ENCODE peak calls at places on chromosome 13, in five cellular contexts. E, Q, Z, W and C are unnamed samples.
A peak's percentile ranks its signal among the peaks of the same experiment; 100 is the strongest.

GRCh38 chr13:75135325-75135825 is 346.6 kb downstream of the TBC1D4 start:
- DNase-seq in E (no peak), Q (no peak), Z (no peak), W (no peak), C (no peak)

GRCh38 chr13:33711441-33711840 is 106.5 kb upstream of the RFC3 start:
- DNase-seq in E (no peak), Q (no peak), Z (no peak), W (no peak), C (no peak)

GRCh38 chr13:98504371-98504963 is 72.4 kb downstream of the STK24 start:
- DNase-seq in E (peak; percentile 53), Q (no peak), Z (no peak), W (no peak), C (no peak)

GRCh38 chr13:52849727-52850395 is 1.4 kb upstream of the PCDH8 start:
- DNase-seq in E (no peak), Q (no peak), Z (no peak), W (no peak), C (no peak)

GRCh38 chr13:85347251-85347650 is 452.0 kb downstream of the SLITRK6 start:
- DNase-seq in E (no peak), Q (no peak), Z (no peak), W (no peak), C (no peak)

GRCh38 chr13:72970956-72971355 is 87.8 kb upstream of the KLF5 start:
- DNase-seq in E (no peak), Q (no peak), Z (no peak), W (no peak), C (no peak)

GRCh38 chr13:103556681-103557080 is 490.5 kb upstream of the SLC10A2 start:
- DNase-seq in E (no peak), Q (no peak), Z (no peak), W (no peak), C (no peak)

GRCh38 chr13:97344250-97345175 is 89.5 kb upstream of the RAP2A start:
- DNase-seq in E (peak; percentile 60), Q (peak; percentile 29), Z (no peak), W (peak; percentile 79), C (no peak)

GRCh38 chr13:110617326-110618072 is 2.2 kb downstream of the NAXD start:
- DNase-seq in E (no peak), Q (no peak), Z (no peak), W (peak; percentile 66), C (no peak)

GRCh38 chr13:27006519-27007161 is 165.0 kb downstream of the USP12 start:
- DNase-seq in E (peak; percentile 45), Q (no peak), Z (no peak), W (peak; percentile 66), C (no peak)

GRCh38 chr13:110559429-110559943 is 2.0 kb downstream of the RAB20 start:
- DNase-seq in E (no peak), Q (no peak), Z (no peak), W (peak; percentile 76), C (no peak)

GRCh38 chr13:31697290-31697689 is 42.0 kb upstream of the RXFP2 start:
- DNase-seq in E (no peak), Q (no peak), Z (no peak), W (no peak), C (no peak)

GRCh38 chr13:29161653-29162052 is 341.5 kb downstream of the MTUS2 start:
- DNase-seq in E (no peak), Q (no peak), Z (no peak), W (no peak), C (no peak)

GRCh38 chr13:96967248-96967745 is 27.0 kb downstream of the OXGR1 start:
- DNase-seq in E (no peak), Q (no peak), Z (no peak), W (no peak), C (no peak)

GRCh38 chr13:56332671-56333070 is 808.0 kb upstream of the PRR20A start:
- DNase-seq in E (peak; percentile 16), Q (no peak), Z (no peak), W (no peak), C (no peak)

GRCh38 chr13:27708325-27708724 is 84.0 kb upstream of the GSX1 start:
- DNase-seq in E (no peak), Q (no peak), Z (no peak), W (no peak), C (no peak)

GRCh38 chr13:112587767-112588489 is at the start of gene TUBGCP3:
- DNase-seq in E (peak; percentile 94), Q (peak; percentile 81), Z (no peak), W (peak; percentile 87), C (peak; percentile 81)

GRCh38 chr13:87952377-87952776 is 281.2 kb downstream of the SLITRK5 start:
- DNase-seq in E (no peak), Q (no peak), Z (no peak), W (no peak), C (no peak)

GRCh38 chr13:97125051-97125809 is 96.9 kb upstream of the MBNL2 start:
- DNase-seq in E (peak; percentile 64), Q (peak; percentile 58), Z (no peak), W (peak; percentile 39), C (no peak)

GRCh38 chr13:33838567-33839131 is 20.7 kb downstream of the RFC3 start:
- DNase-seq in E (no peak), Q (no peak), Z (no peak), W (no peak), C (no peak)

GRCh38 chr13:40565282-40566148 is 100.9 kb downstream of the FOXO1 start:
- DNase-seq in E (no peak), Q (no peak), Z (no peak), W (no peak), C (no peak)

GRCh38 chr13:34849406-34849805 is 92.7 kb upstream of the NBEA start:
- DNase-seq in E (no peak), Q (no peak), Z (no peak), W (no peak), C (no peak)

GRCh38 chr13:54162069-54162468 is 1133.5 kb downstream of the OLFM4 start:
- DNase-seq in E (peak; percentile 4), Q (no peak), Z (no peak), W (no peak), C (no peak)

GRCh38 chr13:46185634-46186033 is 3.7 kb upstream of the LCP1 start:
- DNase-seq in E (no peak), Q (no peak), Z (no peak), W (no peak), C (no peak)

GRCh38 chr13:46181799-46182490 is at the start of gene LCP1:
- DNase-seq in E (peak; percentile 93), Q (no peak), Z (no peak), W (peak; percentile 68), C (no peak)

GRCh38 chr13:46183018-46183940 is 1.3 kb upstream of the LCP1 start:
- DNase-seq in E (peak; percentile 34), Q (no peak), Z (no peak), W (no peak), C (no peak)

GRCh38 chr13:46182491-46182877 is 507 bp upstream of the LCP1 start:
- DNase-seq in E (no peak), Q (no peak), Z (no peak), W (no peak), C (no peak)

GRCh38 chr13:46184277-46184699 is 2.3 kb upstream of the LCP1 start:
- DNase-seq in E (peak; percentile 88), Q (peak; percentile 45), Z (no peak), W (peak; percentile 61), C (no peak)
- TF ChIP-seq CTCF in E (peak; percentile 94), Q (peak; percentile 44), Z (peak; percentile 53), W (no peak), C (peak; percentile 29)

GRCh38 chr13:78131811-78132210 is 213.2 kb upstream of the EDNRB start:
- DNase-seq in E (peak; percentile 25), Q (no peak), Z (no peak), W (no peak), C (no peak)
- TF ChIP-seq CTCF in E (peak; percentile 35), Q (peak; percentile 21), Z (peak; percentile 13), W (no peak), C (no peak)

GRCh38 chr13:20492641-20493040 is 33.0 kb downstream of the CRYL1 start:
- DNase-seq in E (peak; percentile 48), Q (peak; percentile 21), Z (no peak), W (peak; percentile 18), C (no peak)
- TF ChIP-seq CTCF in E (peak; percentile 58), Q (peak; percentile 39), Z (peak; percentile 76), W (no peak), C (no peak)

DNA sequence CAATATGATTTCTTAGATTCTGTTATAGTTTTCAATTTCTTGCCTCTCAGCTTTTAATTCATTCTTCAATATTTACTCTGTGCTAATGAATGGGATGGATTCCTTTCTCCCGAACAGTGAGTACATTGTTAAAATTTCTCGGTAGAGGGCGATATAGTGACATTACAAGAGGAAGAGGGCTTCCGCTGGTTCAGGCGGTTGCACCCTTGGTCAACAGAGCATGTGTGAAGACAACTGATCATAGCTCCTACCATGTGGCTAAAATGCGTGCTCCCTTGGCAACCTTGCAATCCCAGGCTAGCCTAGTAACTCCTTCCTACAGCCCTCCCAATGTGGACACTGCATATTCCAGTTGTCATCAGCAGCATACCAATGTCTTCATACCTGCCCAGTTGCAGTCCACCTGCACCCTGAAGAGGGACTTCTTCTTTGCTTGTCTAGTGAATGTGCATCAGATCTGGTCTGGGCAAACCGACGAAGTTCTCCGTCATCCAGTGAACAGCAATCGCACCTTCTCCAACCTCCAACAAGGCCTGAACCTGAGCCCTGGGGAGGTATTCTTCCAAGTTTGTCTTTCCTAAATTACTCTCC is 653.0 kb upstream of the GPC6 start:
- DNase-seq in E (peak; percentile 49), Q (peak; percentile 37), Z (no peak), W (no peak), C (no peak)
- TF ChIP-seq CTCF in E (peak; percentile 19), Q (peak; percentile 62), Z (peak; percentile 10), W (no peak), C (no peak)

GRCh38 chr13:106597759-106598395 is 29.9 kb upstream of the ARGLU1 start:
- DNase-seq in E (no peak), Q (no peak), Z (no peak), W (no peak), C (no peak)

GRCh38 chr13:106594986-106595385 is 27.0 kb upstream of the ARGLU1 start:
- DNase-seq in E (no peak), Q (no peak), Z (no peak), W (no peak), C (no peak)

GRCh38 chr13:106597190-106597589 is 29.3 kb upstream of the ARGLU1 start:
- DNase-seq in E (no peak), Q (no peak), Z (no peak), W (no peak), C (no peak)

GRCh38 chr13:106595623-106596022 is 27.7 kb upstream of the ARGLU1 start:
- DNase-seq in E (no peak), Q (no peak), Z (no peak), W (no peak), C (no peak)

DNA sequence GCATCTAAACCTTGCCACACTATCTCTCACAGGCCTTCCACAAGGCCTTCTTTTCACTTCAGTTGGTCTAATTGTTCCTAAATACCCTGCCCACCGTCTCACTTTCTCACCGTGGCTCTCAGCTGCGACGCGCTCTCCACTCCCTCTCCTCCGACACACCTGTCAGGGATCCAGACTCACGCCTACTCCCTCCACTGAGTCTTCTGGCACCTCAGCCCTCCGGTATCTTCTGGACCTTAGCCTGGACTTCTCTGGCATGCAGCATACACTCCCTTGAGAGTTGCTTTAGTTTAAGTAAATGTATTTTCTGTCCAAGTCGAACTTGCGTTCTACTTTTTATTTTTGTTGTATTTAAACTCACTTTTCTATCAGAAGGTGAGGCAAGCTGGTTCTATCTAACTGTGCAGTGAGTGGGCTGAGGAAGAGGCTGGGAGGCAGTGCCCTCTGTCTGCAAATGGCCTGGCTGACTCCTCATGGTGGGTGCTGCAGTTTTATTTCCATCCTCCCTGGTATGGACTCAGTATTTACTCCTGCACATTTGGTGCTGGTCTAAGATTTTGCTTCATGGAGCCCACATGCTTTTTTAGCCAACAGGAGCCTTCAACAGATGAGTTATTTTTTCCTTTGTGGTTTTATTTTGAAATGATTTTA is 28.5 kb upstream of the ARGLU1 start:
- DNase-seq in E (no peak), Q (no peak), Z (no peak), W (no peak), C (no peak)
- TF ChIP-seq CTCF in E (no peak), Q (no peak), Z (no peak), W (no peak), C (no peak)

GRCh38 chr13:113742000-113742441 is 17.0 kb upstream of the TMEM255B start:
- DNase-seq in E (peak; percentile 98), Q (peak; percentile 46), Z (no peak), W (peak; percentile 52), C (peak; percentile 17)
- TF ChIP-seq CTCF in E (peak; percentile 59), Q (peak; percentile 28), Z (no peak), W (no peak), C (no peak)